ENCODE peak calls at places on chromosomes 1 and 21, in five cellular contexts. P is astrocyte of the spinal cord; H is activated T-helper 9 cell treated with anti-CD3 and anti-CD28 coated beads, Interleukin-2, amount 50 U/mL, for 16 hours; O is HCEC 1CT; Q is fibroblast of the aortic adventitia. R is an unnamed sample.

GRCh38 chr1:7507620-7508019 is 263.5 kb upstream of the VAMP3 start:
- DNase-seq in P (no peak), H (no peak), O (no peak), Q (no peak), R (no peak)

GRCh38 chr21:33543505-33544129 is 779 bp downstream of the SON start:
- DNase-seq in P (no peak), H (peak; percentile 58), O (peak; percentile 53), Q (no peak), R (no peak)

GRCh38 chr1:32626176-32626575 is 24.2 kb downstream of the ZBTB8OS start:
- DNase-seq in P (no peak), H (no peak), O (no peak), Q (no peak), R (no peak)

GRCh38 chr1:159854693-159855192 is 7.7 kb downstream of the VSIG8 start:
- DNase-seq in P (peak; percentile 88), H (peak; percentile 57), O (peak; percentile 88), Q (peak; percentile 76), R (no peak)

GRCh38 chr1:229001467-229001866 is 266.2 kb downstream of the RHOU start:
- DNase-seq in P (no peak), H (no peak), O (no peak), Q (no peak), R (no peak)

GRCh38 chr1:207151920-207152319 is 47.9 kb downstream of the C4BPA start:
- DNase-seq in P (no peak), H (no peak), O (no peak), Q (no peak), R (no peak)

GRCh38 chr1:155970531-155971167 is 7.7 kb downstream of the ARHGEF2 start:
- DNase-seq in P (peak; percentile 75), H (no peak), O (peak; percentile 93), Q (peak; percentile 88), R (no peak)

GRCh38 chr1:51070011-51070410 is 32.0 kb upstream of the C1orf185 start:
- DNase-seq in P (no peak), H (no peak), O (no peak), Q (no peak), R (no peak)

GRCh38 chr1:36857761-36858160 is 176.6 kb downstream of the GRIK3 start:
- DNase-seq in P (no peak), H (no peak), O (no peak), Q (no peak), R (no peak)

GRCh38 chr1:159214149-159214760 is 9.6 kb downstream of the ACKR1 start:
- DNase-seq in P (peak; percentile 34), H (peak; percentile 5), O (peak; percentile 36), Q (peak; percentile 48), R (no peak)

GRCh38 chr1:229184066-229184465 is 86.8 kb upstream of the RAB4A start:
- DNase-seq in P (no peak), H (no peak), O (no peak), Q (no peak), R (no peak)

GRCh38 chr1:169618367-169618766 is 11.6 kb downstream of the SELP start:
- DNase-seq in P (no peak), H (no peak), O (no peak), Q (no peak), R (no peak)